ENCODE peak calls at places on chromosomes 2 and 18, in seven cellular contexts. One of them, this sample, is unnamed.

GRCh38 chr2:98126061-98126460 is 39.1 kb downstream of the VWA3B start:
- DNase-seq in body of pancreas: no peak
- DNase-seq in GM12878: no peak
- DNase-seq in choroid plexus epithelial cell: peak; percentile 56
- DNase-seq in AG04450: no peak
- DNase-seq in GM23338: no peak
- DNase-seq in upper lobe of right lung: no peak
- DNase-seq in this sample: no peak

GRCh38 chr18:13973061-13973460 is 57.7 kb upstream of the MC2R start:
- DNase-seq in body of pancreas: no peak
- DNase-seq in GM12878: no peak
- DNase-seq in choroid plexus epithelial cell: no peak
- DNase-seq in AG04450: no peak
- DNase-seq in GM23338: peak; percentile 46
- DNase-seq in upper lobe of right lung: no peak
- DNase-seq in this sample: no peak

GRCh38 chr2:207162319-207162718 is 3.4 kb downstream of the KLF7 start:
- DNase-seq in body of pancreas: no peak
- DNase-seq in GM12878: no peak
- DNase-seq in choroid plexus epithelial cell: peak; percentile 60
- DNase-seq in AG04450: no peak
- DNase-seq in GM23338: no peak
- DNase-seq in upper lobe of right lung: no peak
- DNase-seq in this sample: no peak

GRCh38 chr2:85662899-85663683 is 4.9 kb downstream of the SFTPB start:
- DNase-seq in body of pancreas: no peak
- DNase-seq in GM12878: no peak
- DNase-seq in choroid plexus epithelial cell: peak; percentile 87
- DNase-seq in AG04450: peak; percentile 71
- DNase-seq in GM23338: no peak
- DNase-seq in upper lobe of right lung: no peak
- DNase-seq in this sample: no peak

GRCh38 chr2:204738721-204739120 is 193.4 kb downstream of the PARD3B start:
- DNase-seq in body of pancreas: no peak
- DNase-seq in GM12878: no peak
- DNase-seq in choroid plexus epithelial cell: no peak
- DNase-seq in AG04450: peak; percentile 26
- DNase-seq in GM23338: no peak
- DNase-seq in upper lobe of right lung: no peak
- DNase-seq in this sample: no peak

GRCh38 chr2:207283356-207283755 is 117.6 kb upstream of the KLF7 start:
- DNase-seq in body of pancreas: no peak
- DNase-seq in GM12878: no peak
- DNase-seq in choroid plexus epithelial cell: peak; percentile 27
- DNase-seq in AG04450: no peak
- DNase-seq in GM23338: no peak
- DNase-seq in upper lobe of right lung: peak; percentile 68
- DNase-seq in this sample: peak; percentile 25

GRCh38 chr18:58310517-58310916 is 266.5 kb downstream of the NEDD4L start:
- DNase-seq in body of pancreas: peak; percentile 89
- DNase-seq in GM12878: no peak
- DNase-seq in choroid plexus epithelial cell: no peak
- DNase-seq in AG04450: no peak
- DNase-seq in GM23338: peak; percentile 14
- DNase-seq in upper lobe of right lung: peak; percentile 91
- DNase-seq in this sample: peak; percentile 60

GRCh38 chr2:55888941-55889340 is 34.6 kb downstream of the EFEMP1 start:
- DNase-seq in body of pancreas: no peak
- DNase-seq in GM12878: no peak
- DNase-seq in choroid plexus epithelial cell: no peak
- DNase-seq in AG04450: no peak
- DNase-seq in GM23338: no peak
- DNase-seq in upper lobe of right lung: no peak
- DNase-seq in this sample: no peak

GRCh38 chr2:238127165-238128060 is 11.1 kb upstream of the KLHL30 start:
- DNase-seq in body of pancreas: no peak
- DNase-seq in GM12878: no peak
- DNase-seq in choroid plexus epithelial cell: peak; percentile 84
- DNase-seq in AG04450: peak; percentile 24
- DNase-seq in GM23338: no peak
- DNase-seq in upper lobe of right lung: no peak
- DNase-seq in this sample: peak; percentile 36

GRCh38 chr2:159249955-159250723 is 36.4 kb downstream of the WDSUB1 start:
- DNase-seq in body of pancreas: peak; percentile 53
- DNase-seq in GM12878: peak; percentile 40
- DNase-seq in choroid plexus epithelial cell: peak; percentile 64
- DNase-seq in AG04450: no peak
- DNase-seq in GM23338: no peak
- DNase-seq in upper lobe of right lung: no peak
- DNase-seq in this sample: peak; percentile 9

GRCh38 chr2:109256921-109257320 is 127.9 kb downstream of the SH3RF3 start:
- DNase-seq in body of pancreas: no peak
- DNase-seq in GM12878: no peak
- DNase-seq in choroid plexus epithelial cell: peak; percentile 64
- DNase-seq in AG04450: no peak
- DNase-seq in GM23338: no peak
- DNase-seq in upper lobe of right lung: no peak
- DNase-seq in this sample: no peak

GRCh38 chr2:10935953-10936942 is 24.5 kb downstream of the KCNF1 start:
- DNase-seq in body of pancreas: no peak
- DNase-seq in GM12878: no peak
- DNase-seq in choroid plexus epithelial cell: peak; percentile 95
- DNase-seq in AG04450: peak; percentile 94
- DNase-seq in GM23338: peak; percentile 62
- DNase-seq in upper lobe of right lung: no peak
- DNase-seq in this sample: no peak

GRCh38 chr2:100870652-100871531 is 51.0 kb downstream of the NPAS2 start:
- DNase-seq in body of pancreas: no peak
- DNase-seq in GM12878: no peak
- DNase-seq in choroid plexus epithelial cell: no peak
- DNase-seq in AG04450: no peak
- DNase-seq in GM23338: peak; percentile 67
- DNase-seq in upper lobe of right lung: no peak
- DNase-seq in this sample: no peak

GRCh38 chr18:63311481-63312409 is 7.8 kb downstream of the BCL2 start:
- DNase-seq in body of pancreas: no peak
- DNase-seq in GM12878: peak; percentile 88
- DNase-seq in choroid plexus epithelial cell: no peak
- DNase-seq in AG04450: no peak
- DNase-seq in GM23338: no peak
- DNase-seq in upper lobe of right lung: no peak
- DNase-seq in this sample: no peak

GRCh38 chr18:58805482-58806187 is 59.0 kb upstream of the ZNF532 start:
- DNase-seq in body of pancreas: no peak
- DNase-seq in GM12878: no peak
- DNase-seq in choroid plexus epithelial cell: no peak
- DNase-seq in AG04450: no peak
- DNase-seq in GM23338: no peak
- DNase-seq in upper lobe of right lung: no peak
- DNase-seq in this sample: no peak

GRCh38 chr2:221133941-221134340 is 438.2 kb downstream of the EPHA4 start:
- DNase-seq in body of pancreas: no peak
- DNase-seq in GM12878: no peak
- DNase-seq in choroid plexus epithelial cell: no peak
- DNase-seq in AG04450: no peak
- DNase-seq in GM23338: no peak
- DNase-seq in upper lobe of right lung: no peak
- DNase-seq in this sample: no peak

GRCh38 chr2:143426296-143426695 is 297.1 kb downstream of the ARHGAP15 start:
- DNase-seq in body of pancreas: no peak
- DNase-seq in GM12878: no peak
- DNase-seq in choroid plexus epithelial cell: peak; percentile 91
- DNase-seq in AG04450: peak; percentile 51
- DNase-seq in GM23338: no peak
- DNase-seq in upper lobe of right lung: no peak
- DNase-seq in this sample: no peak

GRCh38 chr18:55054591-55054990 is 95.3 kb upstream of the CCDC68 start:
- DNase-seq in body of pancreas: no peak
- DNase-seq in GM12878: no peak
- DNase-seq in choroid plexus epithelial cell: no peak
- DNase-seq in AG04450: no peak
- DNase-seq in GM23338: no peak
- DNase-seq in upper lobe of right lung: no peak
- DNase-seq in this sample: no peak

GRCh38 chr18:22021701-22022100 is 147.7 kb upstream of the GATA6 start:
- DNase-seq in body of pancreas: peak; percentile 89
- DNase-seq in GM12878: no peak
- DNase-seq in choroid plexus epithelial cell: no peak
- DNase-seq in AG04450: no peak
- DNase-seq in GM23338: no peak
- DNase-seq in upper lobe of right lung: peak; percentile 68
- DNase-seq in this sample: no peak

GRCh38 chr2:191631754-191632153 is 46.2 kb upstream of the NABP1 start:
- DNase-seq in body of pancreas: peak; percentile 57
- DNase-seq in GM12878: no peak
- DNase-seq in choroid plexus epithelial cell: peak; percentile 93
- DNase-seq in AG04450: no peak
- DNase-seq in GM23338: no peak
- DNase-seq in upper lobe of right lung: peak; percentile 77
- DNase-seq in this sample: no peak

GRCh38 chr2:69902213-69902922 is 8.6 kb downstream of the SNRNP27 start:
- DNase-seq in body of pancreas: no peak
- DNase-seq in GM12878: peak; percentile 21
- DNase-seq in choroid plexus epithelial cell: no peak
- DNase-seq in AG04450: no peak
- DNase-seq in GM23338: no peak
- DNase-seq in upper lobe of right lung: peak; percentile 74
- DNase-seq in this sample: peak; percentile 12

DNA sequence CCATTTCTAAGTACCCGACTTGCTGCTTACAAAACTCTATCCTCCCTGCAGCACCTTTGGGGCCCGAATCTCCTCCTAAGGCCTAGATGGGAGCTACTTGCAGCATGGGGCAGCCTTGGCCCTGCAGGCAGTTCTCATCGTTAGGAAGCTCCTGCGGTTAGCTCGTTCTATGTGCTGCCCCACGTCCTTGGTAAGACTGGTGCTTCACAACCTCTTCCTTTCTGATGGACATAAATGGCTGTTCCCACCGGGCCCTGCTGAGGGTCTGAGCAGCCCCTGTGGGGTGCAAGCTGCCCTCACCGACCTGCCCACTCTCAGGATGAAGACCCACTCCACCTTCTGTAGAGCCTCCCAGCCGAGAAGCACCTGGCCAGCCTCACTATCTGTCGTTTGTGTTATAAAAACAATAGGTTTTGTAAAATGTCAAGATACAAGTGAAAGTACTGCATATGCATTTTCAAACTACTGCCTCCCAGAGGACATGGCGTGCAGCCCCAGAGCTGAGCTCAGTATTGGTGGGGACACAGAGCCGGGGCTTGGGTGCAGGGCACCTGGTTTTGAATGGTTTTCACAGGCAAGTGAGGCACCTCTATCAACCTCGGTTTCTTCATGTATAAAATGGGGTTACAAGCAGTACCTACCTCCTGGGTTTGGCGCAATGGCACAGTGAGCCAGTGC is 19.4 kb downstream of the OTOF start:
- DNase-seq in body of pancreas: no peak
- DNase-seq in GM12878: no peak
- DNase-seq in choroid plexus epithelial cell: no peak
- DNase-seq in AG04450: no peak
- DNase-seq in GM23338: no peak
- DNase-seq in upper lobe of right lung: no peak
- DNase-seq in this sample: no peak
- TF ChIP-seq CTCF in body of pancreas: no peak
- TF ChIP-seq CTCF in GM12878: no peak
- TF ChIP-seq CTCF in choroid plexus epithelial cell: peak; percentile 15
- TF ChIP-seq CTCF in AG04450: no peak
- TF ChIP-seq CTCF in GM23338: peak; percentile 2
- TF ChIP-seq CTCF in upper lobe of right lung: no peak
- TF ChIP-seq CTCF in this sample: no peak

GRCh38 chr2:175170679-175171304 is 2.8 kb upstream of the ATF2 start:
- DNase-seq in body of pancreas: no peak
- DNase-seq in GM12878: no peak
- DNase-seq in choroid plexus epithelial cell: no peak
- DNase-seq in AG04450: no peak
- DNase-seq in GM23338: no peak
- DNase-seq in upper lobe of right lung: no peak
- DNase-seq in this sample: no peak
- TF ChIP-seq CTCF in body of pancreas: no peak
- TF ChIP-seq CTCF in GM12878: no peak
- TF ChIP-seq CTCF in choroid plexus epithelial cell: no peak
- TF ChIP-seq CTCF in AG04450: no peak
- TF ChIP-seq CTCF in GM23338: no peak
- TF ChIP-seq CTCF in upper lobe of right lung: no peak
- TF ChIP-seq CTCF in this sample: no peak

GRCh38 chr2:240296611-240297552 is 138.6 kb upstream of the GPC1 start:
- DNase-seq in body of pancreas: no peak
- DNase-seq in GM12878: no peak
- DNase-seq in choroid plexus epithelial cell: no peak
- DNase-seq in AG04450: no peak
- DNase-seq in GM23338: no peak
- DNase-seq in upper lobe of right lung: peak; percentile 53
- DNase-seq in this sample: no peak
- TF ChIP-seq CTCF in body of pancreas: no peak
- TF ChIP-seq CTCF in GM12878: no peak
- TF ChIP-seq CTCF in choroid plexus epithelial cell: no peak
- TF ChIP-seq CTCF in AG04450: no peak
- TF ChIP-seq CTCF in GM23338: no peak
- TF ChIP-seq CTCF in upper lobe of right lung: no peak
- TF ChIP-seq CTCF in this sample: no peak

GRCh38 chr2:105598404-105598803 is 146.3 kb upstream of the NCK2 start:
- DNase-seq in body of pancreas: no peak
- DNase-seq in GM12878: no peak
- DNase-seq in choroid plexus epithelial cell: no peak
- DNase-seq in AG04450: no peak
- DNase-seq in GM23338: no peak
- DNase-seq in upper lobe of right lung: no peak
- DNase-seq in this sample: no peak

GRCh38 chr2:105595536-105595935 is 149.2 kb upstream of the NCK2 start:
- DNase-seq in body of pancreas: no peak
- DNase-seq in GM12878: no peak
- DNase-seq in choroid plexus epithelial cell: no peak
- DNase-seq in AG04450: no peak
- DNase-seq in GM23338: no peak
- DNase-seq in upper lobe of right lung: no peak
- DNase-seq in this sample: peak; percentile 35

GRCh38 chr2:105597831-105598293 is 146.8 kb upstream of the NCK2 start:
- DNase-seq in body of pancreas: no peak
- DNase-seq in GM12878: no peak
- DNase-seq in choroid plexus epithelial cell: no peak
- DNase-seq in AG04450: no peak
- DNase-seq in GM23338: no peak
- DNase-seq in upper lobe of right lung: no peak
- DNase-seq in this sample: no peak

GRCh38 chr2:105597011-105597830 is 147.5 kb upstream of the NCK2 start:
- DNase-seq in body of pancreas: no peak
- DNase-seq in GM12878: no peak
- DNase-seq in choroid plexus epithelial cell: no peak
- DNase-seq in AG04450: no peak
- DNase-seq in GM23338: no peak
- DNase-seq in upper lobe of right lung: no peak
- DNase-seq in this sample: no peak

DNA sequence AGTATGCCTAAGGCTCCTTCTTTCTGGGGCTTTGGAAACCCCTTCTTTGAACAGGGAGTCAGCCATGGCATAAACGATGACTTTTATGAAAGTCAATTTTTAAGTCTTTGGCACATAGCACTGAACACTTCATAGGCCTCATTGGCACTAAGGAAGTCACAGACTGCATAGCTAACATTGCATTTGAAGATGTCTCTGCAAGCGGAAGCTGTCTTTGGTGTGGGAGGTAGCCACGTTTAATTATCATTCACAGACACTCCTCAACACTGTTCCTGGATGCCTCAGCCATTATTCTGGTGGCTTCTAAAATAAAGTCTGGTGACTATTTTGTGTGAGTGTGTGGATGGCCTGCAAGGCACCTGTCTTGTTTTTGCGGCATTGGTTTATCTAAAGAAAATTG is 148.2 kb upstream of the NCK2 start:
- DNase-seq in body of pancreas: no peak
- DNase-seq in GM12878: no peak
- DNase-seq in choroid plexus epithelial cell: no peak
- DNase-seq in AG04450: no peak
- DNase-seq in GM23338: no peak
- DNase-seq in upper lobe of right lung: no peak
- DNase-seq in this sample: no peak
- TF ChIP-seq CTCF in body of pancreas: no peak
- TF ChIP-seq CTCF in GM12878: no peak
- TF ChIP-seq CTCF in choroid plexus epithelial cell: no peak
- TF ChIP-seq CTCF in AG04450: no peak
- TF ChIP-seq CTCF in GM23338: no peak
- TF ChIP-seq CTCF in upper lobe of right lung: no peak
- TF ChIP-seq CTCF in this sample: no peak